ENCODE peak calls at places on chromosomes 16 and 17, in five cellular contexts. U is breast epithelium, G is mucosa of descending colon, B is cardiac fibroblast, Z is GM12865. Y is an unnamed sample.

GRCh38 chr16:71339481-71340171 is 18.9 kb upstream of the CALB2 start:
- DNase-seq in U (no peak), B (no peak), G (no peak), Z (no peak), Y (no peak)

GRCh38 chr17:75261336-75262111 is at the start of the genes GGA3 and MRPS7:
- DNase-seq in G (peak; percentile 97), Z (peak; percentile 96), U (peak; percentile 96), B (peak; percentile 96), Y (peak; percentile 96)

GRCh38 chr16:8583199-8583598 is 7.1 kb downstream of the TMEM114 start:
- DNase-seq in U (no peak), G (no peak), Z (no peak), B (peak; percentile 57), Y (no peak)

GRCh38 chr16:12020007-12020406 is 43.5 kb downstream of the SNX29 start:
- DNase-seq in B (no peak), Z (peak; percentile 61), G (no peak), U (no peak), Y (no peak)

GRCh38 chr17:65794572-65794971 is 233.1 kb upstream of the AXIN2 start:
- DNase-seq in B (peak; percentile 61), Z (peak; percentile 31), U (no peak), G (peak; percentile 52), Y (peak; percentile 17)

GRCh38 chr17:68972119-68972704 is 17.0 kb upstream of the ABCA8 start:
- DNase-seq in U (no peak), B (peak; percentile 61), Z (peak; percentile 18), G (peak; percentile 21), Y (peak; percentile 30)

GRCh38 chr17:64120159-64120558 is 9.8 kb downstream of the ERN1 start:
- DNase-seq in G (no peak), Z (peak; percentile 34), U (no peak), B (no peak), Y (no peak)

GRCh38 chr17:561118-561517 is 153.5 kb downstream of the VPS53 start:
- DNase-seq in U (no peak), B (peak; percentile 76), Z (no peak), G (no peak), Y (no peak)

GRCh38 chr17:18997650-18998196 is 6.8 kb downstream of the FAM83G start:
- DNase-seq in B (no peak), G (no peak), U (no peak), Z (no peak), Y (no peak)

GRCh38 chr17:73118876-73119485 is 26.5 kb upstream of the SLC39A11 start:
- DNase-seq in U (no peak), Z (no peak), B (no peak), G (no peak), Y (no peak)

GRCh38 chr16:83973581-83974385 is 5.7 kb downstream of the NECAB2 start:
- DNase-seq in U (no peak), Z (no peak), B (no peak), G (no peak), Y (no peak)

GRCh38 chr17:8255499-8255898 is 6.4 kb downstream of the PFAS start:
- DNase-seq in U (no peak), G (no peak), Z (no peak), B (no peak), Y (no peak)

GRCh38 chr16:2467301-2468141 is 3.6 kb upstream of the NTN3 start:
- DNase-seq in G (peak; percentile 55), B (peak; percentile 59), U (peak; percentile 82), Z (peak; percentile 63), Y (peak; percentile 32)

GRCh38 chr16:12462690-12463646 is 340.7 kb downstream of the CPPED1 start:
- DNase-seq in G (no peak), Z (no peak), U (no peak), B (peak; percentile 68), Y (no peak)

GRCh38 chr16:21211486-21211885 is at the start of gene ZP2:
- DNase-seq in U (no peak), G (no peak), Z (no peak), B (no peak), Y (no peak)

GRCh38 chr17:58534331-58534730 is 19.9 kb upstream of the MTMR4 start:
- DNase-seq in G (no peak), U (no peak), B (no peak), Z (no peak), Y (no peak)
- TF ChIP-seq CTCF in G (no peak), U (no peak), B (no peak), Z (no peak), Y (peak; percentile 16)

GRCh38 chr17:17055286-17056166 is 13.3 kb downstream of the MPRIP start:
- DNase-seq in U (no peak), G (no peak), B (peak; percentile 24), Z (no peak), Y (no peak)
- TF ChIP-seq CTCF in U (peak; percentile 39), G (no peak), B (peak; percentile 10), Z (no peak), Y (no peak)

DNA sequence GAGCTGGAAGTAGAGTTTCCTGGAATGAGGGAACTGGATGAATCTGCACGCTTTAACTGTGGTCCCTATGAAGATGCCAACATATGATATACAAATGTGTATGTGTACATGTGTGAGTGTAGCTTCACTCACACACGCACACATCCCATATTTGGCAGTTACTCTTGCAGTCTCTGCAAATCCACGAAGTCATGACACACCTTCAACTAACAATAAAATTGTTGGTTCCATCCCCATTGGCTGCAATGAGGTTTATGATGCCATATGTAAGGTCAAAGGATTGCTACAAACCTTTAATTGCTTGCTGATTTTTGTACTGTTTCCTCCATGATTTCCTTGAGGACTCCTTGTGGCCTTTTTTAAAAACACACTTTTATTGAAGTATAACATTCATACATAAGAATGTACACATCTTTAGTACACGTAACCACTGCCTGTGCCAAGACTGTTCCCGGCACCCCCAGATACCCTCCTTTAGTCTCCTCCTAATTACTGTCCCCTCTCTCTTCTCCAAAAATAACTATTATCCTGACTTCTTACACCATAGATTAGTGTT is 22.0 kb downstream of the MYO1D start:
- DNase-seq in U (no peak), B (no peak), G (peak; percentile 81), Z (no peak), Y (no peak)
- TF ChIP-seq CTCF in U (no peak), B (peak; percentile 2), G (no peak), Z (no peak), Y (no peak)

GRCh38 chr16:76857402-76857801 is 333.6 kb upstream of the MON1B start:
- DNase-seq in B (no peak), U (no peak), Z (peak; percentile 2), G (no peak), Y (no peak)

GRCh38 chr16:76856112-76856511 is 334.9 kb upstream of the MON1B start:
- DNase-seq in G (no peak), Z (no peak), U (no peak), B (no peak), Y (no peak)

GRCh38 chr16:76854234-76854633 is 336.8 kb upstream of the MON1B start:
- DNase-seq in B (peak; percentile 18), U (no peak), Z (no peak), G (no peak), Y (no peak)
- TF ChIP-seq CTCF in B (peak; percentile 24), U (no peak), Z (no peak), G (no peak), Y (no peak)

GRCh38 chr17:81065500-81065899 is 30.5 kb downstream of the BAIAP2 start:
- DNase-seq in G (no peak), B (no peak), Z (no peak), U (no peak), Y (no peak)
- TF ChIP-seq CTCF in G (no peak), B (no peak), Z (no peak), U (no peak), Y (no peak)

GRCh38 chr17:34163681-34164080 is 91.4 kb upstream of the CCL2 start:
- DNase-seq in U (no peak), Z (peak; percentile 10), G (no peak), B (peak; percentile 33), Y (peak; percentile 39)
- TF ChIP-seq CTCF in U (no peak), Z (peak; percentile 30), G (no peak), B (peak; percentile 51), Y (peak; percentile 27)

Y was measured in endothelial cell.